ENCODE peak calls at places on chromosome 3, in five cellular contexts. E is astrocyte of the spinal cord, Q is prostate gland, O is heart right ventricle, G is tibial artery. Z is an unnamed sample.

GRCh38 chr3:105956311-105956710 is 87.5 kb upstream of the CBLB start:
- DNase-seq in O (no peak), Q (no peak), E (no peak), G (no peak), Z (no peak)

GRCh38 chr3:104388624-104389023 is 978.1 kb upstream of the ALCAM start:
- DNase-seq in O (no peak), G (no peak), E (peak; percentile 35), Q (no peak), Z (peak; percentile 48)

GRCh38 chr3:171736556-171736955 is 73.7 kb downstream of the PLD1 start:
- DNase-seq in G (no peak), E (no peak), O (no peak), Q (no peak), Z (no peak)

GRCh38 chr3:86563358-86563970 is 427.5 kb downstream of the VGLL3 start:
- DNase-seq in E (peak; percentile 57), Q (no peak), G (no peak), O (no peak), Z (peak; percentile 34)

GRCh38 chr3:60131607-60132006 is 1081.8 kb upstream of the CFAP20DC start:
- DNase-seq in G (no peak), E (no peak), Q (no peak), O (no peak), Z (no peak)

GRCh38 chr3:11558461-11558903 is 85.2 kb downstream of the VGLL4 start:
- DNase-seq in Q (no peak), E (no peak), O (no peak), G (peak; percentile 70), Z (no peak)

GRCh38 chr3:99505646-99506269 is 132.6 kb upstream of the COL8A1 start:
- DNase-seq in Q (no peak), G (peak; percentile 85), E (peak; percentile 82), O (peak; percentile 42), Z (no peak)

GRCh38 chr3:190048831-190049541 is 71.7 kb downstream of the P3H2 start:
- DNase-seq in O (no peak), E (peak; percentile 87), G (peak; percentile 66), Q (no peak), Z (no peak)

GRCh38 chr3:15782429-15782828 is 15.3 kb downstream of the ANKRD28 start:
- DNase-seq in Q (no peak), E (no peak), G (no peak), O (no peak), Z (no peak)

GRCh38 chr3:143337387-143337786 is 217.8 kb downstream of the CHST2 start:
- DNase-seq in G (no peak), O (no peak), E (no peak), Q (no peak), Z (no peak)

DNA sequence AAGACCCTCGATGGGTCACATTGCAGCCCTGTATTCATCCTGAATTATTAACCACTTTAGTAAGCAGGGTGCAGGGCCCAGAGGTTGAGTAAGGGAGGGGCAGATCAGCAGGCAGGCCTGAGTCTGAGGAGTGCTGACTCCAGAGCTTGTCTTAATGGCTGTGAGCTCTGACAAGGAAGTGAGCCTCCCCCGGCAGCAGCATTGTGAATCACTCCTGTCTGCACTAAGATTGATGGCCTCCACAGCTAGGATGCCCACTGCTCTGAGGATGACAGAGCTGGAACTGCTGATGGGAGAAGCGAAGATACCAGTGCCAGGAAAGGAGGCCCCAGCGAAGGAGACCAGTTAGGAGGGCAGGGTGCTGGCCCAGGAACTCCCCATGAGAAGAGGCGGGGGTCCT is 46.5 kb upstream of the CCDC174 start:
- DNase-seq in E (no peak), G (peak; percentile 32), Q (no peak), O (no peak), Z (no peak)
- H3K4me3 ChIP-seq in E (no peak overlapping the region), G (no peak overlapping the region), Q (no peak overlapping the region), O (no peak overlapping the region), Z (no peak overlapping the region)

GRCh38 chr3:179276743-179277142 is 25.8 kb upstream of the KCNMB3 start:
- DNase-seq in G (no peak), Q (no peak), O (no peak), E (no peak), Z (no peak)

GRCh38 chr3:179269152-179269707 is 18.3 kb upstream of the KCNMB3 start:
- DNase-seq in Q (no peak), O (no peak), G (no peak), E (no peak), Z (no peak)

GRCh38 chr3:179276001-179276400 is 25.1 kb upstream of the KCNMB3 start:
- DNase-seq in Q (no peak), E (no peak), G (no peak), O (no peak), Z (no peak)

GRCh38 chr3:179268400-179269051 is 17.6 kb upstream of the KCNMB3 start:
- DNase-seq in Q (no peak), G (no peak), E (no peak), O (no peak), Z (no peak)

DNA sequence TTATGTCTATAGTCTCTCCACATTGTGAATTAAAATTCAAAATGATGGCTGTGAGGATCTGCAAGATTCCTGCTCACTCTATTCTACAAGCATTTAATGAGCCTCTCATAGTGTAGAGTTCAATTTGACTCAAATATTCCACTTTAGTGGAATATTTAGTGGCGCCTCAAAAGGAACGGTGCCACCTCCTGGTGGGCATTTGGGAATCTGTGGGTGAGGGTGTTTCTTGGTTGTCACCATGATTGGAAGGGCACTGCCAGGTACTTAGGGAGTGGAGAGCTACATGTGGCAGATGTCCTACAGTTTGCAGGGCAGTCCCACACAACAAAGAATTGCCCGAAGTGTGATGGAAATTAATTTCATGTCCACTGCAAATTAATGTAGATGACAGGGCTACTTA is 21.5 kb upstream of the KCNMB3 start:
- DNase-seq in G (no peak), E (peak; percentile 19), Q (no peak), O (no peak), Z (no peak)
- TF ChIP-seq CTCF in G (peak; percentile 32), E (peak; percentile 44), Q (peak; percentile 11), O (peak; percentile 38), Z (peak; percentile 21)

GRCh38 chr3:77459926-77460325 is 420.0 kb downstream of the ROBO2 start:
- DNase-seq in Q (no peak), O (no peak), E (no peak), G (no peak), Z (no peak)

GRCh38 chr3:77460326-77460725 is 420.4 kb downstream of the ROBO2 start:
- DNase-seq in Q (no peak), E (peak; percentile 77), G (no peak), O (no peak), Z (no peak)

DNA sequence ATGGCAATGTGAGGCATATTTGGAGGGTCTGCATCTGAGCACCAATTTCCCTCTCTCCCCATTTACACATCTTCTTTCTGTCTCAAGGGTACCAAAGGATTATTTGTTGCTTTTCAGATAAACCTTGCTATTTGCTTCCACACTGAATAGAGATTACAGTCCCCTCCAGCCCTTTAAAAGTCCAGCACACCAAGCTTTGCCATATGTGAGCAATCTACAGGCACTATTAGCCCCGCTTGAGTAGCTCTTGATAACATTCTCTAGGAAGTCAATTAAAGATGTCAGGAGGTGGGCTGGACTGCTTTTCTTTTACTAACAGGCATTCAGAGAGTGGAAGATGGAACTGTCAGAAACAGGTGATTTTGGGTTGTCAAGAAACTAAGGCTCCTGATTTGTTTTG is 417.0 kb downstream of the ROBO2 start:
- DNase-seq in G (no peak), E (no peak), O (no peak), Q (no peak), Z (no peak)
- H3K4me3 ChIP-seq in G (no peak overlapping the region), E (no peak overlapping the region), O (no peak overlapping the region), Q (no peak overlapping the region), Z (no peak overlapping the region)

GRCh38 chr3:36867810-36868209 is 77.0 kb downstream of the TRANK1 start:
- DNase-seq in O (no peak), G (no peak), Q (no peak), E (no peak), Z (no peak)

GRCh38 chr3:36875397-36875796 is 69.5 kb downstream of the TRANK1 start:
- DNase-seq in E (no peak), G (no peak), Q (no peak), O (no peak), Z (no peak)

GRCh38 chr3:36868614-36869436 is 76.0 kb downstream of the TRANK1 start:
- DNase-seq in E (peak; percentile 62), Q (peak; percentile 38), O (peak; percentile 48), G (no peak), Z (peak; percentile 15)

GRCh38 chr3:36874351-36874874 is 70.4 kb downstream of the TRANK1 start:
- DNase-seq in E (peak; percentile 9), G (no peak), O (no peak), Q (no peak), Z (no peak)

GRCh38 chr3:36871379-36872126 is 73.3 kb downstream of the TRANK1 start:
- DNase-seq in O (no peak), E (no peak), Q (no peak), G (no peak), Z (no peak)
- TF ChIP-seq CTCF in O (no peak), E (peak; percentile 2), Q (no peak), G (no peak), Z (no peak)

DNA sequence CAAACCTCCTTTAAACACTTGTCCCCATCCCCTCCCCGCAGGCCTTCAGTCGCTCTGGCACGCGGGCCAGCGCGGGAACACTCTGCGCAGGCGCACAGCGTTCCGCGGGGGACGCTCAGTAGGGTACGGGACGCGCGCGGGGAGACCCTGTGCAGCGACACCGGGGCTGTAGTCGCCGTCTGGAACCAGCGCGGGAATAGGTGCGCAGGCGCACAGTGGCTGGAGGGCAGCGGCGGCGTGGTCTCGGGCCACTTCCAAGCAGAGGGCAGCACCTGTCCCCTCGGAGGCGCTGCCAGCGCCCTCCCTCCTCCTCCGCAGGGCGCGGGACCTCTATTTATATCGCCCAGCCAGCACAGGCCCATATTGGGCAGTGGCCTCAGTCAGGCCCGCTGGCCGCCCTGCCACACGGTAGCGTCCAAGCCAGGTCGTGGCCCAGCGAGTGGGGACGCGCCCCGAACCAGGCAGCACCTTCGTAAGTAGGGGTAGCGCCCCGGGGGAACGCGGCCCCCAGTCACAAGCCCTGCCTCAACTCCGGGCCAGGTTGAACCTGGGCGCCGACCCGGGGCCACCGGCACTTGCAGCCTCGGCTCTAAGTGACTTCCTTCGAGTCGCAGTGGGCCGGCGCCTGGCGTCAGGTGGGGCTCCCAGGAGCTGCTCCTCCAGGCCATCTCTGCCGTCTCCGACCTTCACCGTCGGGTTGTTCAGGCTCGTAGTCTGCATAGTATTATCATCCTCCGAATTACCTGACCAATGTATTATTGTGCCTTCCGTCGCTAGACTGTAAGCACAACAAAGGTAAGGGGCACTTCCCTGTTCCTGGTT is at the start of gene KBTBD12:
- DNase-seq in G (peak; percentile 88), Q (no peak), O (peak; percentile 66), E (no peak), Z (no peak)
- H3K4me3 ChIP-seq in G (peak within 1 kb of the TSS; percentile 56), Q (peak within 1 kb of the TSS; percentile 29), O (peak within 1 kb of the TSS; percentile 61), E (peak within 1 kb of the TSS; percentile 31), Z (no peak within 1 kb of the TSS)

GRCh38 chr3:114892117-114892870 is 254.8 kb downstream of the ZBTB20 start:
- DNase-seq in G (no peak), E (no peak), Q (no peak), O (no peak), Z (no peak)

GRCh38 chr3:114886945-114887344 is 260.1 kb downstream of the ZBTB20 start:
- DNase-seq in E (no peak), Q (no peak), O (no peak), G (no peak), Z (no peak)

GRCh38 chr3:114892880-114893279 is 254.2 kb downstream of the ZBTB20 start:
- DNase-seq in Q (no peak), O (peak; percentile 20), G (no peak), E (no peak), Z (no peak)

GRCh38 chr3:114884213-114884923 is 262.7 kb downstream of the ZBTB20 start:
- DNase-seq in E (no peak), Q (no peak), G (no peak), O (no peak), Z (no peak)

GRCh38 chr3:114887806-114888205 is 259.3 kb downstream of the ZBTB20 start:
- DNase-seq in E (no peak), G (no peak), Q (no peak), O (no peak), Z (no peak)
- TF ChIP-seq CTCF in E (no peak), G (no peak), Q (no peak), O (no peak), Z (no peak)